ENCODE peak calls at places on chromosomes 12 and 14, in five cellular contexts. H, O, P, J and X are unnamed samples. For H3K9me3, the result is how much of the 10 kb centered on the place peaks cover.

GRCh38 chr12:5012337-5012736 is 31.3 kb upstream of the KCNA5 start:
- DNase-seq in H (no peak), O (no peak), P (peak), J (no peak), X (no peak)

GRCh38 chr12:118098911-118099671 is 4.7 kb downstream of the VSIG10 start:
- DNase-seq in H (no peak), O (no peak), P (no peak), J (no peak), X (no peak)

GRCh38 chr14:21714318-21714929 is 40.8 kb upstream of the OR4E1 start:
- DNase-seq in H (no peak), O (no peak), P (no peak), J (no peak), X (no peak)

GRCh38 chr12:65968889-65969509 is 144.7 kb downstream of the HMGA2 start:
- DNase-seq in H (no peak), O (no peak), P (no peak), J (no peak), X (no peak)

GRCh38 chr14:20530771-20531571 is 25.6 kb downstream of the RNASE10 start:
- DNase-seq in H (peak), O (peak), P (peak), J (peak), X (peak)

GRCh38 chr12:56271031-56271430 is 4.3 kb downstream of the COQ10A start:
- DNase-seq in H (no peak), O (peak), P (no peak), J (no peak), X (no peak)

GRCh38 chr14:36785511-36785910 is 123.9 kb downstream of the PAX9 start:
- DNase-seq in H (no peak), O (no peak), P (no peak), J (no peak), X (no peak)

GRCh38 chr14:32567543-32568384 is 238.7 kb downstream of the AKAP6 start:
- DNase-seq in H (no peak), O (peak), P (no peak), J (no peak), X (no peak)

GRCh38 chr14:69154779-69155178 is 1.9 kb upstream of the DCAF5 start:
- DNase-seq in H (no peak), O (peak), P (no peak), J (no peak), X (no peak)

GRCh38 chr12:54388214-54389138 is 3.9 kb upstream of the ZNF385A start:
- DNase-seq in H (no peak), O (no peak), P (no peak), J (no peak), X (no peak)

GRCh38 chr12:90290980-90291975 is 582.6 kb upstream of the ATP2B1 start:
- DNase-seq in H (no peak), O (no peak), P (no peak), J (no peak), X (no peak)

GRCh38 chr12:93502802-93503623 is 35.7 kb downstream of the MRPL42 start:
- DNase-seq in H (peak), O (peak), P (no peak), J (no peak), X (peak)

GRCh38 chr14:103188691-103189480 is 65.6 kb downstream of the TNFAIP2 start:
- DNase-seq in H (peak), O (no peak), P (peak), J (no peak), X (peak)

GRCh38 chr14:58151264-58151700 is 731 bp downstream of the ARMH4 start:
- DNase-seq in H (no peak), O (peak), P (no peak), J (no peak), X (no peak)

GRCh38 chr12:107133462-107133861 is 40.1 kb upstream of the CRY1 start:
- DNase-seq in H (no peak), O (peak), P (no peak), J (no peak), X (no peak)

GRCh38 chr14:64501326-64502171 is 2.1 kb downstream of the ZBTB25 start:
- DNase-seq in H (no peak), O (peak), P (peak), J (peak), X (no peak)

GRCh38 chr12:66929121-66929520 is 250.2 kb upstream of the GRIP1 start:
- DNase-seq in H (peak), O (no peak), P (no peak), J (no peak), X (no peak)

DNA sequence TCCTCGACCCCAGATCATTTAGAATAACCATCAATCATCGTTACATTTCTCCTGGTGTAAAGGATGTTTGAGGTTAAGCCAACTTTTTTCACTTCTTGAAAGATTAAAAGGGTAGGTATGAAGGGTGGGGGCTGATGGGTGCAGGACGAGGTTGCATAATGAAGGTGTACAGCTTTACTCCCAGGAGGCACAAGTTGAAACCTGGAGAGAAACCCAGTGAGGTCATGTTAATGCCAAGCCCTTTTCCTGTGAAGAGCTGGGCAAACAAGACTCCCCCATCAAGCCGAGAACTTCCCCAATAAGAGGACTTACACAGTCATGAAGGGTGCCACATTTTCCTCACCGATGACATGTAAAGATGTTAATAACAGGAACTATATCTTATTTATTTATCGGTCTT is 84.3 kb downstream of the FZD10 start:
- DNase-seq in H (no peak), O (no peak), P (no peak), J (no peak), X (no peak)
- H3K9me3 ChIP-seq in H (under half), O (under half), P (under half), J (under half), X (under half)

DNA sequence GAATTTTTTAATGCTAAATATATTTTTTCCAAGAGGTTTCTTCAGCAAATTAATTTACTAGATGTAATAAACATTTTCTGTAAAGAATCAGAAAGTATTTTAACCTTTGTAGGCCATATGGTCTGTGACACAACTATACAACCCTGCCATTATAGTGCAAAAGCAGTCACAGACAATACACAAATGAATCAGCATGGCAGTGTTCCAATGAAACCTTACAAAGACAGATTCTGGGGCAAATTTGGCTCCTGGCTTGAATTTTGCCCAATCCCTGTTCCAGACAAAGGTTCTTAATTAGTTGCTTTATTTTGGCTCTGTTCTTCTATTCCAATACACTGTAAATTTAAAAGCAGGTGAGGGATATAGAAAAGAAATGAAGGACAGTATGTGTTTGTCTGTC is 352.5 kb downstream of the C12orf50 start:
- DNase-seq in H (no peak), O (peak), P (no peak), J (no peak), X (no peak)
- H3K9me3 ChIP-seq in H (under half), O (under half), P (under half), J (under half), X (under half)

GRCh38 chr12:12770262-12770661 is 15.2 kb upstream of the APOLD1 start:
- DNase-seq in H (no peak), O (no peak), P (no peak), J (no peak), X (no peak)
- H3K9me3 ChIP-seq in H (under half), O (under half), P (under half), J (under half), X (under half)

DNA sequence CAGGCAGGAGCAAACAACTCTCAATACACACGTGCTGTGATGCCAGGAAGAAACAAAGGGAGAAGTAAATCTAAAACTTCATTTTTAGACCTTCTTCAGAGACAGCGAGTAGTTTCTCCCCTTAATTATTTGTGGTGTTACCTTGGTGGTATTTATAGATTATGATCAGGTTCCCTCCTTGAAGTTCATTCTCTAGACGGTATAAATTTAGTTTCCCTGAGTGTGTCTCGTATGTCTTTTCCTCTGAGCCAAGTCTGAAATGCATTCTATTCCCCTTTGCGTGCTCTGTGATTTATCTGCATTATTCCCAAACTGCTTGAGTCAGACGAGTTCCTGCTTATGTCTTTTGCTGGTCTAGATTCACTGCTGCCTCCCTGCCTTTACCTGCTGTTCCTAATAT is 65.2 kb downstream of the TRHDE start:
- DNase-seq in H (no peak), O (no peak), P (no peak), J (no peak), X (no peak)
- H3K9me3 ChIP-seq in H (under half), O (under half), P (under half), J (under half), X (under half)